ENCODE peak calls at places on chromosome 6, in nine cellular contexts. S is A549; D is naive thymus-derived CD4-positive, alpha-beta T cell; X is AG04450; Y is ovary; F is upper lobe of left lung; E is GM23338; B is epithelial cell of prostate; I is Karpas-422. J is an unnamed sample.

GRCh38 chr6:157244175-157244574 is 79.1 kb downstream of the TMEM242 start:
- DNase-seq in I (no peak), D (no peak), F (no peak), E (no peak), X (no peak), B (no peak), Y (no peak), S (no peak), J (no peak)

GRCh38 chr6:161943561-161943960 is 669.7 kb upstream of the AGPAT4 start:
- DNase-seq in F (no peak), X (no peak), B (no peak), S (no peak), E (no peak), I (no peak), Y (no peak), D (no peak), J (no peak)

GRCh38 chr6:128519132-128519930 is 1.1 kb downstream of the PTPRK start:
- DNase-seq in S (peak; percentile 54), E (peak; percentile 79), Y (peak; percentile 66), B (no peak), F (peak; percentile 54), X (no peak), D (peak; percentile 43), I (no peak), J (peak; percentile 75)

GRCh38 chr6:74287932-74288331 is 591.9 kb downstream of the CD109 start:
- DNase-seq in X (no peak), E (no peak), I (no peak), B (no peak), D (no peak), S (no peak), Y (no peak), F (no peak), J (no peak)

GRCh38 chr6:139569561-139569960 is 195.1 kb upstream of the CITED2 start:
- DNase-seq in D (no peak), X (no peak), B (no peak), I (no peak), F (no peak), Y (no peak), E (no peak), S (no peak), J (no peak)

GRCh38 chr6:154222716-154223115 is 133.9 kb downstream of the IPCEF1 start:
- DNase-seq in B (no peak), D (no peak), I (no peak), S (no peak), X (no peak), E (no peak), Y (no peak), F (no peak), J (no peak)

GRCh38 chr6:113120577-113121285 is 736.4 kb upstream of the MARCKS start:
- DNase-seq in B (peak; percentile 94), D (no peak), E (peak; percentile 1), X (no peak), F (no peak), S (peak; percentile 52), Y (no peak), I (no peak), J (no peak)

GRCh38 chr6:81169166-81169565 is 583.3 kb downstream of the TENT5A start:
- DNase-seq in F (no peak), S (no peak), B (no peak), X (no peak), Y (no peak), D (no peak), E (no peak), I (no peak), J (no peak)

GRCh38 chr6:139625998-139626975 is 251.8 kb upstream of the CITED2 start:
- DNase-seq in D (no peak), E (peak; percentile 14), Y (no peak), X (no peak), I (no peak), S (no peak), B (no peak), F (peak; percentile 34), J (no peak)

GRCh38 chr6:56440551-56440981 is 193.2 kb upstream of the COL21A1 start:
- DNase-seq in S (no peak), F (no peak), X (no peak), I (no peak), Y (no peak), E (no peak), B (peak; percentile 46), D (no peak), J (no peak)

GRCh38 chr6:145813285-145814034 is 1.1 kb downstream of the FBXO30 start:
- DNase-seq in D (no peak), B (no peak), S (peak; percentile 36), F (no peak), E (peak; percentile 44), X (no peak), I (peak; percentile 82), Y (no peak), J (no peak)

GRCh38 chr6:134787261-134787871 is 162.5 kb downstream of the ALDH8A1 start:
- DNase-seq in F (no peak), X (no peak), S (peak; percentile 31), E (no peak), D (no peak), I (no peak), B (peak; percentile 53), Y (no peak), J (no peak)

GRCh38 chr6:3455490-3456394 is 1.1 kb downstream of the SLC22A23 start:
- DNase-seq in Y (peak; percentile 47), D (peak; percentile 28), I (no peak), S (peak; percentile 9), X (no peak), E (peak; percentile 54), F (peak; percentile 42), B (no peak), J (peak; percentile 43)
- H3K27ac ChIP-seq in Y (no peak overlapping the region), D (peak overlapping the region; percentile 61), I (no peak overlapping the region), S (peak overlapping the region; percentile 97), X (no peak overlapping the region), E (no peak overlapping the region), F (peak overlapping the region; percentile 60), B (no peak overlapping the region), J (no peak overlapping the region)

DNA sequence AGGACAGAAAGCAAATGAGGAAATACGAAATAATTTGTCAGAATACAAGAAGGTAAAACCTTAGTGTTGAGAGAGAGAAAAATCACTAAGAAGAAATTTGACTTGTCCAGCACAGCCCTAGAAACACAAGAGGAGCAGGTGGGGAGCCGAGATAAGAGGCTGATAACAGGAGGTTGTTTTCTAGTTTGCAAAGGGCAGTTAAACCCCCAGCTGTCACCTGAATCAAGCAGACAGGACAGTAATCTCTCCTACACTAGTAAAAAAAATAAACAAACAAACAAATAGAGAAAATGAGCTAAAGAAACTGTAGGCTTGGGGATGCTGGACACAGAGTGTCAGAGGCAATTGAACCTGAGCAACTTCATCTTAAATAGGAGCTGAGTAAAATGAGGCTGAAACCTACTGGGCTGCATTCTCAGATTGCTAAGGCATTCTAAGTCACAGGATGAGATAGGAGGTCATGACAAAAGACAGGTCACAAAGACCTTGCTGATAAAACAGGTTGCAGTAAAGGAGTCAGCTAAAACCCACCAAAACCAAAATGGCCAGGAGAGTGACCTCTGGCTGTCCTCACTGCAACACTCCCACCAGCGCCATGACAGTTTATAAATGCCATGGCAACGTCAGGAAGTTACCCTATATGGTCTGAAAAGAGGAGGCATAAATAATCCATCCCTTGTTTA is 40.4 kb downstream of the FAM184A start:
- DNase-seq in E (peak; percentile 43), S (no peak), D (no peak), I (no peak), F (no peak), B (no peak), X (no peak), Y (no peak), J (no peak)
- H3K27ac ChIP-seq in E (peak overlapping the region; percentile 41), S (no peak overlapping the region), D (no peak overlapping the region), I (no peak overlapping the region), F (no peak overlapping the region), B (no peak overlapping the region), X (no peak overlapping the region), Y (no peak overlapping the region), J (no peak overlapping the region)

DNA sequence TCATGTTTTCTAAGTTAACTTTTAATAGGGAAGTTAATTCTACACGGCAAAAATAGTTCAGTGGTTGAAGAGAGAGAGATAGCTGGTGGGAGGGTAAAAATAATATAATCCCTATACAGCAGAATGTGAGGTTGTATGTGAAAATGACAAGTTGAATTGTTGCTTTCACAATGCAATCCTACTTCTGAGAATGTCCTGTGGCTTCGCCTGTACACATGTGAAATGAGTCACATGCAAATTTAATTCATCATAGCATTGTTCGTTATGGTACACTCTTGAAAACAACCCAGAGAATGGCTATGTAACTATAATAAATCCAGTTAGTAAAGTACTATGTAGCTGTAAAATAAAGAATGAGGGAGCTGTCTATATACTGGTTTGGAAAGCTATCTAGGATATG is 46.1 kb upstream of the HINT3 start:
- DNase-seq in E (no peak), S (no peak), F (no peak), Y (no peak), X (no peak), B (no peak), D (no peak), I (no peak), J (no peak)
- H3K27ac ChIP-seq in E (no peak overlapping the region), S (peak overlapping the region; percentile 66), F (no peak overlapping the region), Y (no peak overlapping the region), X (no peak overlapping the region), B (no peak overlapping the region), D (no peak overlapping the region), I (no peak overlapping the region), J (no peak overlapping the region)

GRCh38 chr6:5119090-5119951 is 34.2 kb downstream of the PPP1R3G start:
- DNase-seq in F (no peak), X (no peak), S (no peak), D (no peak), Y (no peak), E (no peak), I (no peak), B (no peak), J (no peak)

GRCh38 chr6:5115168-5115567 is 30.0 kb downstream of the PPP1R3G start:
- DNase-seq in I (no peak), S (peak; percentile 59), D (no peak), F (peak; percentile 40), E (no peak), B (no peak), Y (no peak), X (no peak), J (peak; percentile 18)

GRCh38 chr6:5113096-5113495 is 28.0 kb downstream of the PPP1R3G start:
- DNase-seq in B (no peak), S (no peak), X (no peak), E (no peak), Y (no peak), F (no peak), I (no peak), D (no peak), J (no peak)

GRCh38 chr6:5120011-5120410 is 34.9 kb downstream of the PPP1R3G start:
- DNase-seq in I (no peak), X (no peak), B (no peak), Y (no peak), D (no peak), S (no peak), E (no peak), F (no peak), J (no peak)

DNA sequence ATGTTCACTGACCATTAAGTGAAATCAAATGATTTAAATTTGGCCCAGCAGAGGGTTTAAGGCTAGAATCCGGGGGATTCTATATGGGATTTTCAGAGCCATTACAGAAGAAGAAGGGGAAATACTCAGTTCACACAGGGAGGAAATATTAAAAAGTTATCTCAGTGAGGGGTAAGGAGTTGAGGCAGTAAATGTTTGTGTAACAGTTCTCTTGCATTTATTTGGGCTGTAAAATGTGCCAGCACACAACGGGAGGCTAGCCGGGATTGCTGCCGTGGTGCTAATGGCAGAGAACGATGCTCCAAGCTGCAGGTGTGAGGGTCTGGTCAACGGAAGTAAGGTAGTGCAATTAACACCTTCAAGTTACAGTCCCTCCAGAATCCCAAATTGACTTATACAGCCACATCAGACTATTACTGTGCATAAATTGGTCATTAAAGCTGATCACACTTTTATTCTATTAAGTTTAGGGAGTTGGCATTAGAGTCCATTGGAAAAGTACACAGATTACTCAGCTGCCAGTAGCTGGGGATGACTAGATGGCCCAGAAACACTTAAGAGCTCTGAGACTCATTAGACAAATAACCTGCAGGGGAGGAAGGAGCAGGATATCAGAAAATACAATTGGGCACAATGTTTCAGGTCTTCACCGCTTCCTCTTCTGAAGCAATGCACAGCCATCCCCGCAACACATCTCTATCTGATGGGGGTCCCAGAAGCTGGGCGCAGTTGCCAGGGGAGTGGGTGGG is 31.3 kb downstream of the PPP1R3G start:
- DNase-seq in D (no peak), I (no peak), E (no peak), Y (no peak), F (no peak), S (no peak), B (no peak), X (no peak), J (no peak)
- H3K27ac ChIP-seq in D (no peak overlapping the region), I (no peak overlapping the region), E (no peak overlapping the region), Y (no peak overlapping the region), F (no peak overlapping the region), S (no peak overlapping the region), B (no peak overlapping the region), X (no peak overlapping the region), J (no peak overlapping the region)

J was measured in thyroid gland.